ENCODE peak calls at places on chromosomes 3 and 15, in ten cellular contexts. B is astrocyte of the cerebellum, C is prostate gland, Y is cardiac muscle cell, D is gastrocnemius medialis, X is AG04449, V is Panc1, F is neural progenitor cell, H is mammary epithelial cell, L is ovary. Z is an unnamed sample.

GRCh38 chr3:35383719-35384555 is 255.4 kb upstream of the ARPP21 start:
- DNase-seq in L (no peak), D (no peak), H (no peak), B (peak), F (peak), V (no peak), X (no peak), C (no peak), Y (peak), Z (no peak)

GRCh38 chr3:72288955-72289707 is 504.2 kb upstream of the PROK2 start:
- DNase-seq in F (peak), D (no peak), B (peak), X (peak), L (no peak), C (peak), H (peak), V (no peak), Y (peak), Z (peak)

GRCh38 chr3:111541911-111542483 is at the start of gene CD96:
- DNase-seq in F (no peak), X (no peak), D (no peak), H (peak), L (no peak), C (no peak), V (no peak), Y (peak), B (peak), Z (no peak)

GRCh38 chr3:51977449-51978142 is 2.7 kb downstream of the ABHD14A start:
- DNase-seq in L (no peak), C (no peak), Y (no peak), F (no peak), H (peak), D (no peak), V (no peak), X (no peak), B (no peak), Z (no peak)

GRCh38 chr15:74387141-74387541 is 19.7 kb upstream of the CYP11A1 start:
- DNase-seq in H (no peak), Y (no peak), F (no peak), C (no peak), L (no peak), V (no peak), D (no peak), B (no peak), X (no peak), Z (no peak)

GRCh38 chr3:150430272-150430671 is 22.2 kb downstream of the TSC22D2 start:
- DNase-seq in H (no peak), F (no peak), V (no peak), B (no peak), C (no peak), X (no peak), L (no peak), Y (no peak), D (no peak), Z (no peak)

GRCh38 chr3:171181907-171182690 is 155.6 kb upstream of the SLC2A2 start:
- DNase-seq in C (no peak), F (no peak), Y (peak), H (peak), D (no peak), V (no peak), L (no peak), B (no peak), X (no peak), Z (no peak)

GRCh38 chr3:4716731-4717362 is 223.7 kb downstream of the ITPR1 start:
- DNase-seq in X (no peak), F (no peak), Y (no peak), B (no peak), C (no peak), D (no peak), H (no peak), L (no peak), V (no peak), Z (peak)

GRCh38 chr3:47423548-47424145 is 42.8 kb downstream of the PTPN23 start:
- DNase-seq in L (no peak), D (no peak), X (no peak), V (no peak), B (no peak), Y (no peak), F (no peak), H (no peak), C (no peak), Z (no peak)

GRCh38 chr3:134682196-134682880 is 31.5 kb upstream of the KY start:
- DNase-seq in F (no peak), B (no peak), H (no peak), X (no peak), L (no peak), D (no peak), Y (no peak), C (no peak), V (no peak), Z (peak)

GRCh38 chr3:117398166-117398954 is 688.8 kb downstream of the TUSC7 start:
- DNase-seq in C (no peak), L (no peak), D (no peak), F (peak), H (no peak), B (no peak), Y (no peak), V (no peak), X (no peak), Z (no peak)

GRCh38 chr3:127706785-127707351 is 34.1 kb downstream of the ABTB1 start:
- DNase-seq in B (no peak), C (no peak), X (no peak), H (no peak), F (no peak), V (no peak), D (no peak), Y (no peak), L (peak), Z (no peak)

GRCh38 chr3:14431556-14431927 is 29.1 kb downstream of the SLC6A6 start:
- DNase-seq in H (no peak), V (no peak), F (no peak), C (no peak), L (no peak), D (no peak), Y (no peak), B (no peak), X (no peak), Z (no peak)

GRCh38 chr15:86629957-86630356 is 550.3 kb downstream of the AGBL1 start:
- DNase-seq in V (no peak), C (no peak), Y (no peak), H (no peak), F (no peak), X (no peak), D (no peak), L (no peak), B (no peak), Z (no peak)

GRCh38 chr3:146223401-146224373 is 27.2 kb downstream of the PLSCR4 start:
- DNase-seq in X (no peak), D (no peak), L (no peak), V (no peak), C (no peak), B (no peak), H (no peak), F (no peak), Y (peak), Z (no peak)

GRCh38 chr3:146221276-146221675 is 29.6 kb downstream of the PLSCR4 start:
- DNase-seq in V (no peak), H (no peak), F (no peak), C (no peak), Y (peak), L (no peak), X (no peak), B (no peak), D (no peak), Z (no peak)

GRCh38 chr3:146222204-146223046 is 28.5 kb downstream of the PLSCR4 start:
- DNase-seq in Y (peak), B (no peak), X (no peak), C (no peak), D (no peak), F (no peak), H (no peak), L (no peak), V (no peak), Z (no peak)

GRCh38 chr3:146217324-146217723 is 33.6 kb downstream of the PLSCR4 start:
- DNase-seq in H (no peak), B (no peak), D (no peak), Y (no peak), F (no peak), X (no peak), V (no peak), L (no peak), C (no peak), Z (no peak)

DNA sequence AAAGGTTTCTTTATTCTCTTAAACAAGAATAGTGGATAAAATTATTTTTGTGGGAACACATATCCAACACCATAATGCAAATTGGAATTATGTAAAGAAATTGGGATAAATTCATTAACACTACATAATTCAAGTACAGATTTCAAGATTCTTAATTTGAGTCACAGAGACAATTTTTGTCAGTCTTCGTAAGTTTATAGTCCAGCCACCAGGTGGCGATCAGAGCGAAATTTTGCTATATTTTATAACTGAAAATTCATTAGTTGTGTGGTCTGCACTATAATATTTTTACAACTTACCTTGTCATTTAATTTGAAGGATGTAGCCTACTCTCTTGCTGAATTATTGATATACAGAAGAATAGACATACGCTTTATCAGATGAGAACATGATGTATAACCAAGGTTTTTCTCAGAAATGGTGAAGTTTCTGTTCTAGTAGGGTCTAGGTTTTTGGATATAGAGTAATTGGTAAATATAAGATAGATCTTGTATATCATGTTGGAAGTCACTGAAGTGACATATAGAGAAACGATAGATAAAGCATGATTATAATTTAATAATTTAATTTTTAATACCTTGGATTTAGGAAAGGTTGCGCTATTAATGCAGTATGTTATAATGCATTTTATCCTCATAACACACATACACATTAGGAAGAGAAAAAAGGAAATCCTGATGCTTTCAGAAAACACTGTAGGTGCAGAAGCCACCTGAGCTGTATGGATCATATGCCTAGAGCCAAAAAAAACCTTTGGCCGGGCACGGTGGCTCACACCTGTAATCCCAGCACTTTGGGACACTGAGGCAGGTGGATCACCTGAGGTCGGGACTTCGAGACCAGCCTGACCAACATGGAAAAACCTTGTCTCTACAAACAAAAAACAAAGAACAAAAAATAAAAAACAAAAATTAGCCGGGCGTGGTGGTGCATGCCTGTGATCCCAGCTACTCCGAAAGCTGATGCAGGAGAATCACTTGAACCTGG is 31.7 kb downstream of the PLSCR4 start:
- DNase-seq in Y (peak), L (peak), H (no peak), V (no peak), X (no peak), B (peak), C (peak), D (no peak), F (peak), Z (no peak)
- TF ChIP-seq CTCF in Y (peak), L (peak), H (peak), V (peak), X (no peak), B (peak), C (peak), D (peak), F (peak), Z (peak)

DNA sequence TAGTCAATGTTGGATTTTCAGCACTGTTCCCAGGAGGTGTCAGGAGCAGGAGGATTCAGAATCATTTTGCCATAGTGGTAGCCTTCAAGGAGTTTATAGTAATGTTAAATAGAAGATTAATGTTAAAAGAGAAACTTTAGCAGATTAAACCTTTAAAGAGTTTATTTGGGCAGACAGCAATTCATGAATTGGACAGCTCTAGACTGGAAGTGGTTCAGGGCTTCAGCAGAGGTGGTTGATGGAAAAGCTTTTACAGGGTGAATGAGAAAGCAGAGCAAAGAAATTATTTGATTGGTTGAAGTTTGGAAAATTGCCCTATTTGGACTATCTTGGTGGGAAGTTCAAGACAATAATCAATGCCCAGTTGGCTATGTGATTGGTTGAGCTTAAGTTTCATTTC is 416.6 kb upstream of the TBL1XR1 start:
- DNase-seq in F (no peak), V (no peak), X (no peak), Y (no peak), B (no peak), C (no peak), D (no peak), H (no peak), L (no peak), Z (no peak)
- H3K4me3 ChIP-seq in F (no peak), V (no peak), X (no peak), Y (no peak), B (no peak), C (no peak), D (no peak), H (no peak), L (no peak), Z (no peak)

DNA sequence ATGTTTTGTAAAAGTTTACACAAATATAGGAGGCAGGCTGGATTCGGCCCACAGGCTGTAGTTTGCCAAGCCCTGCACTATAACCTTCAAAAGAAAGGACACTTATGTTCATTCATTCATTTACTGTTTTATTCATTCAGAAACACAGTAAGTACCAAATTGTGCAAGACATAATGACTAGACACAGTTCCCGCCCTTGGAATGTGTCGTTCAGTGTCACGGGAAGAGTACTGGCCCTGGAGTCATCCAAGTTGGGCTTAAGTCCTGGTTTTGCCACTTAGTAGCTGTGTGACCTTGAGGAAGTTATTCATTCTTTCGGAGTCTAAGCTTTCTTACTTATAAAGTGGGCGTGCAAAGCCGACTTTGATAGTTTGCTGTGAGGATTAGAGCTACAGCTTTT is 22.0 kb downstream of the COLQ start:
- DNase-seq in F (no peak), D (peak), L (no peak), B (no peak), Y (no peak), X (no peak), H (no peak), V (no peak), C (no peak), Z (no peak)
- TF ChIP-seq CTCF in F (no peak), D (no peak), L (no peak), B (no peak), Y (no peak), X (no peak), H (no peak), V (no peak), C (no peak), Z (no peak)

GRCh38 chr15:60390931-60391501 is 6.8 kb downstream of the ANXA2 start:
- DNase-seq in H (peak), Y (peak), L (no peak), X (no peak), C (no peak), F (peak), B (peak), V (no peak), D (no peak), Z (no peak)
- H3K4me3 ChIP-seq in H (no peak), Y (no peak), L (no peak), X (peak), C (no peak), F (no peak), B (peak), V (peak), D (no peak), Z (peak)

DNA sequence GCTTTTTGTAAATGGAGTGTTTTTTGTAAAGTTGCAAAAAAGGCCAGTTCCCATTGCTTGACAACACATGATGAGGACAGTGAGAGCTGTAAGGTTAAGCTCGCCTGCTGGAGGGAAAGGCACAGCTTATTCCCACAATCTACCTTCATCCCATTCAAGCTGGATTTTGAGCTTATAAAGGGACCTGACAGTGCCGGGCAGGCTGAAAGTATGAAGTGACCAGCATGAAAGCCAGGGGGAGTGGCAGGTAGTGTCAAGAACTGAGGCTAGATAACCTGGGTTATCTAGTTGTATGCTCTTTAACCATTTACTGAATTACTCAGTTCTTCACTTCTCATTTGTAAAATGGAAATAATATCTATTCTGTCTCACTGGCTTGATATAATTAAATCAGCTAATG is 52.3 kb upstream of the KPNA4 start:
- DNase-seq in C (no peak), D (no peak), F (peak), H (no peak), L (no peak), X (no peak), B (no peak), Y (no peak), V (no peak), Z (no peak)
- TF ChIP-seq CTCF in C (no peak), D (peak), F (peak), H (no peak), L (no peak), X (no peak), B (no peak), Y (no peak), V (peak), Z (no peak)

GRCh38 chr15:48641416-48641815 is 4.1 kb downstream of the FBN1 start:
- DNase-seq in C (no peak), X (no peak), L (no peak), B (no peak), H (peak), F (no peak), V (peak), D (no peak), Y (peak), Z (no peak)
- H3K4me3 ChIP-seq in C (no peak), X (peak), L (peak), B (no peak), H (no peak), F (no peak), V (no peak), D (peak), Y (no peak), Z (peak)

GRCh38 chr3:63048365-63048764 is 173.1 kb upstream of the CADPS start:
- DNase-seq in H (no peak), F (no peak), X (no peak), L (no peak), B (no peak), Y (no peak), V (no peak), C (no peak), D (no peak), Z (no peak)
- TF ChIP-seq CTCF in H (no peak), F (no peak), X (no peak), L (no peak), B (no peak), Y (no peak), V (no peak), C (no peak), D (no peak), Z (no peak)

DNA sequence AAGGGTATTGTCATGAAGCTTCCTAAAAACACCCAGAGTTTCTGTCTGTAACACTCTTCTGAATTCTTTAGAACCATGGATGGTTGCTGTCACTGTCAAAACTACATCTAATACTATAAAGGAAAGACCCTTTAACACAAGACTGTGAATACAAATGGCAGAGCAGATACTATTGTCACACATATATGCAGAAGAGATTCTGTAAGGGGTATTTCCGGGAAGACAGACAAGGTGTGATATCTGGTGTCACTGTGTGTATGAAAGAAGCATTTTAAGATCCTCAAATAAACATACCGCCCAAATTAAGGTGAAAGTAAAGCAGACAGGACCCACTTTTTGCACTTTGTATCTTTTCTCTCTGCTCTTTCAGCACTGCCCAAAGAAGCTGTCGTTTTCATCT is 306.4 kb downstream of the RORA start:
- DNase-seq in Y (no peak), H (no peak), B (no peak), L (no peak), F (no peak), D (no peak), C (no peak), V (no peak), X (no peak), Z (no peak)
- H3K4me3 ChIP-seq in Y (no peak), H (no peak), B (no peak), L (no peak), F (no peak), D (no peak), C (no peak), V (no peak), X (no peak), Z (no peak)

Z was measured in AG09309.